ENCODE peak calls at places on chromosomes 6 and 20, in four cellular contexts. I is endothelial cell of umbilical vein, Q is IMR-90, K is K562. J is an unnamed sample. For H3K4me1, the result is how much of the 10 kb centered on the place peaks cover.

GRCh38 chr6:106608080-106608668 is 21.1 kb downstream of the RTN4IP1 start:
- DNase-seq in I (peak), Q (peak), K (peak), J (peak)

GRCh38 chr6:48747040-48747439 is 636.0 kb upstream of the PTCHD4 start:
- DNase-seq in I (no peak), Q (peak), K (no peak), J (no peak)

GRCh38 chr20:44601801-44602204 is 19.4 kb downstream of the PKIG start:
- DNase-seq in I (peak), Q (peak), K (no peak), J (no peak)

GRCh38 chr6:36970892-36971842 is 14.8 kb downstream of the MTCH1 start:
- DNase-seq in I (no peak), Q (no peak), K (no peak), J (no peak)

GRCh38 chr6:158467923-158468322 is 92.0 kb upstream of the TMEM181 start:
- DNase-seq in I (no peak), Q (no peak), K (no peak), J (no peak)

GRCh38 chr6:1870902-1871301 is 261.2 kb downstream of the FOXC1 start:
- DNase-seq in I (no peak), Q (no peak), K (no peak), J (no peak)

GRCh38 chr20:35305682-35306556 is 13.7 kb upstream of the FAM83C start:
- DNase-seq in I (peak), Q (peak), K (peak), J (no peak)

GRCh38 chr6:83558975-83559374 is 46.6 kb downstream of the PRSS35 start:
- DNase-seq in I (no peak), Q (no peak), K (no peak), J (no peak)

GRCh38 chr20:51158226-51158625 is 135.3 kb upstream of the KCNG1 start:
- DNase-seq in I (no peak), Q (no peak), K (no peak), J (no peak)

GRCh38 chr6:118768904-118769325 is 117.5 kb upstream of the CEP85L start:
- DNase-seq in I (no peak), Q (no peak), K (no peak), J (no peak)

GRCh38 chr20:24465730-24466129 is 3.7 kb upstream of the SYNDIG1 start:
- DNase-seq in I (no peak), Q (no peak), K (no peak), J (no peak)
- TF ChIP-seq FOS in I (no peak), Q (no peak), K (no peak), J (no peak)

GRCh38 chr6:19836799-19837510 is at the start of gene ID4:
- DNase-seq in I (peak), Q (peak), K (no peak), J (no peak)
- H3K4me1 ChIP-seq in I (under half), Q (under half), K (under half), J (under half)

GRCh38 chr6:167736486-167737204 is 90.1 kb upstream of the AFDN start:
- DNase-seq in I (no peak), Q (no peak), K (no peak), J (no peak)
- TF ChIP-seq FOS in I (no peak), Q (no peak), K (no peak), J (no peak)

GRCh38 chr20:49335456-49335855 is 57.6 kb upstream of the ZNFX1 start:
- DNase-seq in I (no peak), Q (no peak), K (no peak), J (no peak)

GRCh38 chr20:49337357-49337756 is 59.5 kb upstream of the ZNFX1 start:
- DNase-seq in I (no peak), Q (no peak), K (no peak), J (no peak)

GRCh38 chr20:49339123-49339522 is 61.3 kb upstream of the ZNFX1 start:
- DNase-seq in I (no peak), Q (no peak), K (no peak), J (no peak)

GRCh38 chr20:49338061-49338460 is 60.2 kb upstream of the ZNFX1 start:
- DNase-seq in I (no peak), Q (no peak), K (no peak), J (no peak)

GRCh38 chr20:49336786-49337185 is 58.9 kb upstream of the ZNFX1 start:
- DNase-seq in I (no peak), Q (no peak), K (no peak), J (no peak)
- H3K4me1 ChIP-seq in I (under half), Q (under half), K (under half), J (under half)

GRCh38 chr6:112600168-112600567 is 253.0 kb downstream of the RFPL4B start:
- DNase-seq in I (no peak), Q (no peak), K (no peak), J (no peak)
- TF ChIP-seq FOS in I (no peak), Q (no peak), K (no peak), J (no peak)

GRCh38 chr6:56766139-56766805 is 123.6 kb upstream of the DST start:
- DNase-seq in I (no peak), Q (no peak), K (no peak), J (no peak)
- H3K4me1 ChIP-seq in I (under half), Q (under half), K (under half), J (half or more)

GRCh38 chr20:63149531-63150207 is 66.3 kb downstream of the YTHDF1 start:
- DNase-seq in I (no peak), Q (no peak), K (no peak), J (no peak)

GRCh38 chr20:63150911-63151531 is 64.9 kb downstream of the YTHDF1 start:
- DNase-seq in I (no peak), Q (no peak), K (no peak), J (no peak)

GRCh38 chr20:63151554-63152321 is 64.2 kb downstream of the YTHDF1 start:
- DNase-seq in I (no peak), Q (peak), K (no peak), J (no peak)

GRCh38 chr20:63148696-63149095 is 67.2 kb downstream of the YTHDF1 start:
- DNase-seq in I (no peak), Q (no peak), K (no peak), J (no peak)

DNA sequence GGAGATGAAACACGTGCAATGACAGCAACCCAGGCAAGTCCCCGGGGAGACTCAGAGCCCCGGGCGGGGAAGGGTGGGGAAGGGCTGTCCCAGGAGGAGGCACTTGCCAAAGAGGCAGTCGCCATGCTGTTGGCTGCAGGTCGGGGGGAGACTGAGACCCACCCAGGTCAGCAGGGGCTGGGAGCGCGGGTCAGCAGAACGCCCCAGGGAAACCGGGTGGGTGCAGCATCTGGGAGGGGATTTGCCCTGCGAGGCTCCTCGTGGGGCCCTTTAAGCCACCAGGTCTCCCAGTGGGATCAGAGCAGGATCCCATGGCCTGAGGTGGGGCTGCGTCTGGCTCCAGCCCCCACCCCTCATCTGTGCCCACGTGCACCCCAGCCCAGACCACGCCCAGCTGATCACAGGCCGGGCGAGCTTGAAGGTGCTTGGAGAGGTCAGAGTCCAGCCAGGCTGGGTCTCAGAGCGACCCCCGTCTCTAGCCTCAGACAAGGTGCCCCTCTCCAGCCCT is 65.5 kb downstream of the YTHDF1 start:
- DNase-seq in I (no peak), Q (no peak), K (no peak), J (no peak)
- TF ChIP-seq FOS in I (no peak), Q (no peak), K (no peak), J (no peak)

J was measured in GM12878.